ENCODE peak calls at places on chromosome 21, in eight cellular contexts. One of them, this sample, is unnamed.

GRCh38 chr21:36747815-36748381 is 49.0 kb downstream of the SIM2 start:
- DNase-seq in T-cell: no peak
- DNase-seq in memory B cell: no peak
- DNase-seq in Caki2: peak
- DNase-seq in NCI-H1092: peak
- DNase-seq in activated CD4-positive, alpha-beta T cell treated with anti-CD3 and anti-CD28 coated beads, Interleukin-2, amount 10 ng/mL, durations not matched to agents 7 days and 5 days: peak
- DNase-seq in anterior cingulate cortex: no peak
- DNase-seq in K562: peak
- DNase-seq in this sample: peak

GRCh38 chr21:26759731-26760130 is 85.5 kb downstream of the ADAMTS1 start:
- DNase-seq in NCI-H1092: no peak
- DNase-seq in T-cell: no peak
- DNase-seq in activated CD4-positive, alpha-beta T cell treated with anti-CD3 and anti-CD28 coated beads, Interleukin-2, amount 10 ng/mL, durations not matched to agents 7 days and 5 days: no peak
- DNase-seq in Caki2: no peak
- DNase-seq in memory B cell: no peak
- DNase-seq in anterior cingulate cortex: no peak
- DNase-seq in K562: no peak
- DNase-seq in this sample: no peak

GRCh38 chr21:31537872-31538576 is 121.5 kb upstream of the SOD1 start:
- DNase-seq in K562: peak
- DNase-seq in NCI-H1092: no peak
- DNase-seq in T-cell: no peak
- DNase-seq in memory B cell: no peak
- DNase-seq in activated CD4-positive, alpha-beta T cell treated with anti-CD3 and anti-CD28 coated beads, Interleukin-2, amount 10 ng/mL, durations not matched to agents 7 days and 5 days: peak
- DNase-seq in anterior cingulate cortex: no peak
- DNase-seq in Caki2: no peak
- DNase-seq in this sample: no peak

GRCh38 chr21:42156690-42157605 is 62.0 kb upstream of the ABCG1 start:
- DNase-seq in anterior cingulate cortex: peak
- DNase-seq in T-cell: no peak
- DNase-seq in memory B cell: no peak
- DNase-seq in activated CD4-positive, alpha-beta T cell treated with anti-CD3 and anti-CD28 coated beads, Interleukin-2, amount 10 ng/mL, durations not matched to agents 7 days and 5 days: no peak
- DNase-seq in Caki2: no peak
- DNase-seq in K562: no peak
- DNase-seq in NCI-H1092: peak
- DNase-seq in this sample: no peak

GRCh38 chr21:46189213-46189958 is 5.1 kb upstream of the SPATC1L start:
- DNase-seq in anterior cingulate cortex: no peak
- DNase-seq in Caki2: no peak
- DNase-seq in activated CD4-positive, alpha-beta T cell treated with anti-CD3 and anti-CD28 coated beads, Interleukin-2, amount 10 ng/mL, durations not matched to agents 7 days and 5 days: no peak
- DNase-seq in T-cell: no peak
- DNase-seq in memory B cell: no peak
- DNase-seq in K562: peak
- DNase-seq in NCI-H1092: no peak
- DNase-seq in this sample: no peak

GRCh38 chr21:43318841-43319781 is 107.8 kb downstream of the SIK1 start:
- DNase-seq in memory B cell: no peak
- DNase-seq in activated CD4-positive, alpha-beta T cell treated with anti-CD3 and anti-CD28 coated beads, Interleukin-2, amount 10 ng/mL, durations not matched to agents 7 days and 5 days: no peak
- DNase-seq in Caki2: no peak
- DNase-seq in T-cell: no peak
- DNase-seq in anterior cingulate cortex: no peak
- DNase-seq in K562: no peak
- DNase-seq in NCI-H1092: peak
- DNase-seq in this sample: no peak

GRCh38 chr21:43966946-43967512 is 45.1 kb upstream of the TRAPPC10 start:
- DNase-seq in memory B cell: no peak
- DNase-seq in T-cell: no peak
- DNase-seq in activated CD4-positive, alpha-beta T cell treated with anti-CD3 and anti-CD28 coated beads, Interleukin-2, amount 10 ng/mL, durations not matched to agents 7 days and 5 days: no peak
- DNase-seq in NCI-H1092: no peak
- DNase-seq in Caki2: no peak
- DNase-seq in K562: no peak
- DNase-seq in anterior cingulate cortex: no peak
- DNase-seq in this sample: no peak

GRCh38 chr21:34974162-34974981 is 74.7 kb downstream of the RUNX1 start:
- DNase-seq in activated CD4-positive, alpha-beta T cell treated with anti-CD3 and anti-CD28 coated beads, Interleukin-2, amount 10 ng/mL, durations not matched to agents 7 days and 5 days: peak
- DNase-seq in K562: no peak
- DNase-seq in NCI-H1092: no peak
- DNase-seq in Caki2: no peak
- DNase-seq in memory B cell: peak
- DNase-seq in anterior cingulate cortex: no peak
- DNase-seq in T-cell: peak
- DNase-seq in this sample: no peak

GRCh38 chr21:18522181-18522771 is 118.7 kb upstream of the TMPRSS15 start:
- DNase-seq in memory B cell: no peak
- DNase-seq in T-cell: no peak
- DNase-seq in Caki2: no peak
- DNase-seq in NCI-H1092: no peak
- DNase-seq in activated CD4-positive, alpha-beta T cell treated with anti-CD3 and anti-CD28 coated beads, Interleukin-2, amount 10 ng/mL, durations not matched to agents 7 days and 5 days: no peak
- DNase-seq in anterior cingulate cortex: no peak
- DNase-seq in K562: no peak
- DNase-seq in this sample: no peak

GRCh38 chr21:27779604-27780003 is 812.7 kb upstream of the ADAMTS5 start:
- DNase-seq in anterior cingulate cortex: no peak
- DNase-seq in memory B cell: no peak
- DNase-seq in K562: no peak
- DNase-seq in T-cell: no peak
- DNase-seq in Caki2: no peak
- DNase-seq in NCI-H1092: no peak
- DNase-seq in activated CD4-positive, alpha-beta T cell treated with anti-CD3 and anti-CD28 coated beads, Interleukin-2, amount 10 ng/mL, durations not matched to agents 7 days and 5 days: no peak
- DNase-seq in this sample: no peak

GRCh38 chr21:40902993-40903392 is 56.0 kb upstream of the DSCAM start:
- DNase-seq in T-cell: no peak
- DNase-seq in Caki2: no peak
- DNase-seq in K562: no peak
- DNase-seq in anterior cingulate cortex: no peak
- DNase-seq in NCI-H1092: peak
- DNase-seq in activated CD4-positive, alpha-beta T cell treated with anti-CD3 and anti-CD28 coated beads, Interleukin-2, amount 10 ng/mL, durations not matched to agents 7 days and 5 days: no peak
- DNase-seq in memory B cell: no peak
- DNase-seq in this sample: no peak

This sample was measured in DMS 273 treated with DMSO at 0.1 percent for 48 hours.